ENCODE peak calls at places on chromosomes 2 and 18, in six cellular contexts. D is bronchial epithelial cell, U is cardiac fibroblast, R is astrocyte of the spinal cord, I is GM12864, T is upper lobe of right lung. X is an unnamed sample.

GRCh38 chr2:45554073-45554742 is 56.9 kb downstream of the SRBD1 start:
- DNase-seq in D (no peak), U (peak), R (peak), I (no peak), T (no peak), X (peak)

GRCh38 chr2:124315221-124315880 is 290.3 kb downstream of the CNTNAP5 start:
- DNase-seq in D (no peak), U (no peak), R (no peak), I (no peak), T (no peak), X (no peak)

GRCh38 chr2:61436092-61436491 is 34.8 kb downstream of the USP34 start:
- DNase-seq in D (no peak), U (peak), R (no peak), I (no peak), T (no peak), X (no peak)

GRCh38 chr2:224894356-224894755 is 147.9 kb downstream of the DOCK10 start:
- DNase-seq in D (peak), U (no peak), R (no peak), I (peak), T (no peak), X (no peak)

GRCh38 chr2:224971214-224971613 is 71.1 kb downstream of the DOCK10 start:
- DNase-seq in D (peak), U (no peak), R (no peak), I (no peak), T (peak), X (no peak)

GRCh38 chr18:50465211-50466153 is 90.6 kb downstream of the SKA1 start:
- DNase-seq in D (peak), U (no peak), R (no peak), I (no peak), T (no peak), X (no peak)

GRCh38 chr18:35478520-35479435 is 19.0 kb downstream of the INO80C start:
- DNase-seq in D (peak), U (peak), R (peak), I (no peak), T (no peak), X (peak)

GRCh38 chr2:48110497-48110896 is 204.2 kb upstream of the FBXO11 start:
- DNase-seq in D (peak), U (no peak), R (no peak), I (no peak), T (no peak), X (no peak)

GRCh38 chr2:109257653-109258052 is 128.6 kb downstream of the SH3RF3 start:
- DNase-seq in D (no peak), U (no peak), R (no peak), I (no peak), T (no peak), X (no peak)

GRCh38 chr2:224946911-224947310 is 95.4 kb downstream of the DOCK10 start:
- DNase-seq in D (peak), U (peak), R (peak), I (peak), T (no peak), X (peak)

GRCh38 chr18:12516049-12516677 is 108.4 kb downstream of the PRELID3A start:
- DNase-seq in D (no peak), U (peak), R (no peak), I (no peak), T (no peak), X (peak)

GRCh38 chr2:72984172-72984671 is 66.9 kb downstream of the EMX1 start:
- DNase-seq in D (no peak), U (peak), R (no peak), I (no peak), T (no peak), X (peak)

GRCh38 chr18:35282353-35282752 is 7.7 kb downstream of the ZSCAN30 start:
- DNase-seq in D (peak), U (peak), R (peak), I (no peak), T (no peak), X (peak)

GRCh38 chr2:234770081-234770506 is 181.7 kb upstream of the SH3BP4 start:
- DNase-seq in D (no peak), U (peak), R (peak), I (no peak), T (no peak), X (peak)

GRCh38 chr18:3799515-3799914 is 349.5 kb downstream of the TGIF1 start:
- DNase-seq in D (no peak), U (no peak), R (peak), I (no peak), T (no peak), X (no peak)

GRCh38 chr2:238873841-238874240 is 26.0 kb downstream of the TWIST2 start:
- DNase-seq in D (no peak), U (no peak), R (no peak), I (no peak), T (no peak), X (no peak)

GRCh38 chr2:173963323-173963816 is 1.8 kb downstream of the SP3 start:
- DNase-seq in D (peak), U (peak), R (peak), I (peak), T (no peak), X (peak)

GRCh38 chr2:66443183-66443976 is 8.5 kb downstream of the MEIS1 start:
- DNase-seq in D (no peak), U (no peak), R (peak), I (no peak), T (no peak), X (no peak)

GRCh38 chr2:100248044-100248330 is 74.3 kb downstream of the LONRF2 start:
- DNase-seq in D (no peak), U (no peak), R (no peak), I (no peak), T (no peak), X (no peak)

GRCh38 chr2:27094353-27094984 is 7.9 kb downstream of the KHK start:
- DNase-seq in D (no peak), U (no peak), R (no peak), I (no peak), T (no peak), X (no peak)

GRCh38 chr2:50546790-50547189 is 485.1 kb downstream of the NRXN1 start:
- DNase-seq in D (peak), U (no peak), R (no peak), I (no peak), T (no peak), X (no peak)

GRCh38 chr2:128298846-128299507 is 19.7 kb downstream of the HS6ST1 start:
- DNase-seq in D (no peak), U (no peak), R (no peak), I (no peak), T (no peak), X (no peak)

GRCh38 chr18:58314284-58314683 is 270.3 kb downstream of the NEDD4L start:
- DNase-seq in D (peak), U (peak), R (peak), I (no peak), T (no peak), X (peak)

GRCh38 chr2:195094330-195094729 is 562.7 kb upstream of the SLC39A10 start:
- DNase-seq in D (peak), U (no peak), R (peak), I (no peak), T (no peak), X (peak)

GRCh38 chr2:137857871-137858270 is 106.4 kb upstream of the HNMT start:
- DNase-seq in D (peak), U (no peak), R (no peak), I (no peak), T (no peak), X (no peak)

GRCh38 chr18:8988262-8988871 is 114.1 kb upstream of the NDUFV2 start:
- DNase-seq in D (peak), U (peak), R (peak), I (no peak), T (peak), X (peak)

GRCh38 chr2:105744909-105745853 is at the start of gene NCK2:
- DNase-seq in D (no peak), U (peak), R (peak), I (no peak), T (peak), X (peak)

GRCh38 chr2:193847140-193847539 is 1652.4 kb upstream of the TMEFF2 start:
- DNase-seq in D (peak), U (peak), R (peak), I (no peak), T (no peak), X (peak)

GRCh38 chr2:18913512-18913911 is 324.1 kb upstream of the NT5C1B start:
- DNase-seq in D (no peak), U (no peak), R (no peak), I (no peak), T (no peak), X (no peak)

GRCh38 chr2:217494572-217494971 is 508.2 kb downstream of the TNS1 start:
- DNase-seq in D (no peak), U (no peak), R (no peak), I (no peak), T (no peak), X (no peak)

GRCh38 chr2:217501887-217502286 is 500.9 kb downstream of the TNS1 start:
- DNase-seq in D (no peak), U (no peak), R (no peak), I (no peak), T (no peak), X (no peak)

DNA sequence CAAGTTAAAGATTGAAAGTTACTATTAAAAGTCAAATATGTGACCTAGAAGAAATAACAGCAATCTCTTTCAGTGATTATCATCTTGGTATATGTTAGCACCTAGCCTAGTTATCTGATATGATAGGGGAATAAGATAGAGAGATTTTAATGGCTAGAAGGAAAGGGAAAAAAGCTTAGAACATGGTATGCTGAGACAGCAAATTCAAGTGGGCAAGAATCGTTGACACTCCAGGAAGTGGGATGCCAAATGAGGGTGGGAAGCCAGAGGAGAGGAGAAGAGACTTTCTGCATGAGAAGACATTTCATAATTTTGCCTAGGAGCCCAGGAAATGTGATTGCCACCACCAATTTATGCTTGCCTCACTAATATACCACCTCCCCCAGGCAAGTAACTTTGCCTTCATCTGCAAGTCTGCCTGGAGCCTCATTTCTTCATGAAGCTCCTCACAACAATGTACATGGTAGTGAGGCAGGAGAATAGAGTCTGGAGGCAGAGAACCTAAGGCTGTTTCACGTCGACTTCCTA is 504.9 kb downstream of the TNS1 start:
- DNase-seq in D (no peak), U (no peak), R (no peak), I (no peak), T (no peak), X (no peak)
- H3K4me3 ChIP-seq in D (no peak), U (no peak), R (no peak), I (no peak), T (no peak), X (no peak)

DNA sequence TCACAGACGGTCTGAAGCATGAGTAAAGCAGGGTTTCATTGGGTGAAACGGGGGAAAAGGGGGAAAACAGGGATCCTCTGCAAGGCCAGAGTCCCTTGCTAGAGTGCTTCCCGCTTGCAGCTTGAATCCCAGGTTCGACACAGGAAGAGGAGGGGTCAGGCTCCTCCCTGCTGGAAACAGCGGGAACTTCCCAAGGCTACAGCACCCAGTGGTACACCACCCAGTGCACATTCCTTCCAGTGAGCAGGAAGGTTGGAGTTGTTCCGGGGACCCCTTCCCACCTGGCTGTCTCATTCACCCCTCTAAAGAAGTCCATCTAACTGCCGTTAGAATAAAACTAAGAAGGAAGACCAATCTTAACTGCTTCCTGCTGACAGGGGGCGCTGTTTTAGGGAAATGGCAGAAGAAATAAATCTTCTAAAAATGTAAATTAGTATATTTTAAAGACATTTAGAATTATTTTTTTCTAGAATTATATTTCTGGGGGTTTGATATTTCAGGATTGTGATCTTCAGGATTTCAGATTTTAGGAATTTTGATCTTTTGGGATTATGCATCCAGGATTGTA is 230.9 kb downstream of the RBM43 start:
- DNase-seq in D (no peak), U (no peak), R (no peak), I (no peak), T (no peak), X (no peak)
- TF ChIP-seq CTCF in D (no peak), U (peak), R (peak), I (peak), T (no peak), X (no peak)

GRCh38 chr2:240444464-240444863 is 9.0 kb downstream of the GPC1 start:
- DNase-seq in D (no peak), U (no peak), R (no peak), I (no peak), T (no peak), X (no peak)

GRCh38 chr2:240445961-240446538 is 10.6 kb downstream of the GPC1 start:
- DNase-seq in D (no peak), U (no peak), R (no peak), I (no peak), T (no peak), X (no peak)

GRCh38 chr2:240441993-240442411 is 6.5 kb downstream of the GPC1 start:
- DNase-seq in D (no peak), U (no peak), R (no peak), I (no peak), T (no peak), X (no peak)

GRCh38 chr2:240442891-240443715 is 7.6 kb downstream of the GPC1 start:
- DNase-seq in D (no peak), U (no peak), R (no peak), I (no peak), T (no peak), X (no peak)

GRCh38 chr2:240443891-240444301 is 8.4 kb downstream of the GPC1 start:
- DNase-seq in D (no peak), U (no peak), R (no peak), I (no peak), T (no peak), X (no peak)
- H3K4me3 ChIP-seq in D (no peak), U (no peak), R (no peak), I (no peak), T (no peak), X (no peak)

DNA sequence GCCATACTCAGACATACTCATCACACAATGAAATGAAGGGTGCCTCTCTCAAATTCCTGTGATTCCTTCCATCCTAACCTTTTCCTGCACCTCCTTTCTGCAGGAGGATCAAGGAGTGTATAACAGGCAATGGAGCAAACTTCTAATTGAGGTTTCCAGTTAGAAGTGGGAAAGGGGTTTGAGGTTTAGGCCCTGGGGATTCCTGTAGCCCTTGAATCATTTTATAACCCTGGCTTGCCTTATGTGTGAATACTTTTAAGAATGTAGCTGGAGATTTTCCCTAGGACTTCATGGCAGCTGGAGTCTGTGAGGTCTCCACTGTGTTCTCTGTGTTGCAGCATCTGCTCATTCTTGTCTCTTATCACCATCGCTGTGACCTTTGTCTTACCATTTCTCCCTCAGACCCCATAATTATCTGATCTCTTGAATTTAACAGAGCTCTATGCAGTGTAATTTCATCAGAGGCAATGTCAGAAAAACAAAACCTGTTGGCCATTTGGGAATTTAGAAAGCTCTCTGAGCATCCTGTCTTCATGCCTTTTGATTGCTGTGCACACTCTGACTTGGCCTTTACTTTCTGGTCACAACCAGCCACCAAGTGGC is 370.1 kb upstream of the SLC14A2 start:
- DNase-seq in D (no peak), U (no peak), R (peak), I (no peak), T (no peak), X (no peak)
- TF ChIP-seq CTCF in D (no peak), U (no peak), R (no peak), I (no peak), T (no peak), X (no peak)

GRCh38 chr18:32779010-32779409 is 6.2 kb upstream of the KLHL14 start:
- DNase-seq in D (no peak), U (no peak), R (no peak), I (no peak), T (no peak), X (no peak)
- H3K4me3 ChIP-seq in D (no peak), U (no peak), R (no peak), I (no peak), T (no peak), X (no peak)

GRCh38 chr2:241507430-241508239 is 749 bp downstream of the STK25 start:
- DNase-seq in D (peak), U (peak), R (peak), I (no peak), T (peak), X (peak)
- TF ChIP-seq CTCF in D (peak), U (peak), R (peak), I (no peak), T (peak), X (peak)

DNA sequence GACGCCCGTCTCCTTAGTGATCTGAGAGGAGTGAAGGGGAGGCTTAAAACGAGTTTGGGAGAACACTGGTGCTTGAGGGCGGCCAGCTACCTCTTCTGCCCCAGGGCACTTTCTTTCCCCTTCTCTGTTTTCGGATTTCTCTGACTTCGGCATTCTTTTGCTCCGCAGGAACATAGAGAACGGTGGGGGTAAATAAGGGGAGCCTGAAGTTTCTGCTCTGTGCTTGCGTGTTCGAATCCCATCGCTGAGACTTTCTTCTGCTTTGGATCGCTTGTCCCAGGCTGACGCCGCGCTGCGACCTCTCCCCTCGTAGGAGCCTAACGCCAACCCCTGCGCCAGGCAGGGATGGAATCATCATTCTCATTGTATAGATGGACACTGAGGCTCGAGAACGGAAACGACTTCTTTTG is 3.0 kb upstream of the DLX2 start:
- DNase-seq in D (no peak), U (no peak), R (no peak), I (no peak), T (no peak), X (no peak)
- H3K4me3 ChIP-seq in D (peak), U (peak), R (peak), I (no peak), T (no peak), X (peak)